ENCODE peak calls at places on chromosome 9, in five cellular contexts. S is sigmoid colon, Y is ovary, X is Peyer's patch, K is IMR-90. U is an unnamed sample.

GRCh38 chr9:137506274-137506673 is 43.9 kb downstream of the PNPLA7 start:
- DNase-seq in S (peak), X (no peak), K (no peak), Y (no peak), U (no peak)

GRCh38 chr9:134491436-134491835 is 150.2 kb upstream of the COL5A1 start:
- DNase-seq in S (peak), X (no peak), Y (no peak), K (no peak), U (no peak)

GRCh38 chr9:14323083-14323968 is 9.4 kb upstream of the NFIB start:
- DNase-seq in K (no peak), X (no peak), Y (no peak), S (no peak), U (no peak)

GRCh38 chr9:95772320-95773060 is 103.0 kb upstream of the ERCC6L2 start:
- DNase-seq in X (no peak), Y (peak), S (peak), K (peak), U (peak)

GRCh38 chr9:36976371-36977030 is 57.6 kb downstream of the PAX5 start:
- DNase-seq in K (no peak), Y (no peak), X (no peak), S (no peak), U (no peak)

GRCh38 chr9:109507421-109507838 is 9.3 kb upstream of the PTPN3 start:
- DNase-seq in K (peak), X (no peak), S (no peak), Y (peak), U (no peak)

GRCh38 chr9:98603821-98604383 is 104.8 kb downstream of the GABBR2 start:
- DNase-seq in X (no peak), S (no peak), K (peak), Y (no peak), U (no peak)

GRCh38 chr9:128771094-128771721 is 519 bp downstream of the ZER1 start:
- DNase-seq in Y (no peak), K (peak), S (no peak), X (no peak), U (no peak)

GRCh38 chr9:123514766-123515165 is 158.8 kb downstream of the CRB2 start:
- DNase-seq in S (no peak), K (no peak), X (no peak), Y (no peak), U (no peak)

GRCh38 chr9:129989740-129990139 is 53.2 kb downstream of the FNBP1 start:
- DNase-seq in S (peak), X (peak), Y (no peak), K (peak), U (no peak)

GRCh38 chr9:127712851-127713250 is 2.6 kb downstream of the PTRH1 start:
- DNase-seq in K (no peak), S (no peak), X (no peak), Y (no peak), U (no peak)

GRCh38 chr9:127710204-127710805 is 3.5 kb downstream of the CFAP157 start:
- DNase-seq in K (no peak), X (no peak), S (no peak), Y (no peak), U (no peak)

GRCh38 chr9:127712371-127712770 is 3.1 kb downstream of the PTRH1 start:
- DNase-seq in S (no peak), Y (no peak), X (no peak), K (no peak), U (no peak)

GRCh38 chr9:127711226-127711701 is 4.2 kb downstream of the PTRH1 start:
- DNase-seq in Y (no peak), X (no peak), S (no peak), K (no peak), U (no peak)

GRCh38 chr9:127711831-127712274 is 3.6 kb downstream of the PTRH1 start:
- DNase-seq in K (no peak), X (no peak), S (no peak), Y (no peak), U (no peak)
- TF ChIP-seq CTCF in K (no peak), X (no peak), S (no peak), Y (no peak), U (no peak)

GRCh38 chr9:93301291-93301811 is 117.4 kb downstream of the WNK2 start:
- DNase-seq in Y (no peak), K (no peak), X (peak), S (peak), U (peak)
- H3K27ac ChIP-seq in Y (no peak), K (no peak), X (no peak), S (no peak), U (no peak)

GRCh38 chr9:133356391-133357091 is at the start of the genes SURF1 and SURF2:
- DNase-seq in Y (peak), K (peak), X (peak), S (peak), U (peak)
- TF ChIP-seq POLR2A in Y (peak), K (peak), X (peak), S (no peak), U (peak)

GRCh38 chr9:120912958-120913672 is 13.5 kb downstream of the TRAF1 start:
- DNase-seq in S (no peak), K (no peak), X (no peak), Y (no peak), U (no peak)

GRCh38 chr9:120913673-120914266 is 12.8 kb downstream of the TRAF1 start:
- DNase-seq in X (no peak), K (no peak), S (no peak), Y (no peak), U (no peak)

GRCh38 chr9:120909904-120910303 is 16.7 kb downstream of the TRAF1 start:
- DNase-seq in S (no peak), K (no peak), X (no peak), Y (peak), U (no peak)

GRCh38 chr9:120911295-120911843 is 15.2 kb downstream of the TRAF1 start:
- DNase-seq in Y (no peak), K (no peak), X (no peak), S (no peak), U (no peak)

DNA sequence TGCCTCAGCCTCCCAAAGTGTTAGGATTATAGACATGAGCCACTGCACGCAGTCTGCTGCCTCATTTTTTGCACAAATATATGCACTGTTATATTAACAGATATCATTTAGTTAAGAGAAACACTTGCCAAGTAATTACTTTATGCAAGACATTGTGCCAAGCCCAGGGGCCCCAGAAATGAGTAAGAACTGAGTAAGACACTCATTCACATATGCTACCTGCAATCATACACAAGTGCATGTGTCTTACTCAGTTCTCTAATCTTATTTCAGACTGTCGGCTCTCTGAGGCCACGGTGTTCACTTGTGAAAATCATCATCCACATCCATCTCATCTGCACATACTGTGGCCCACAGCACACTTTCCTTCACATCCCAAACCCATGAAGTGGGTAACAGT is 16.0 kb downstream of the TRAF1 start:
- DNase-seq in S (no peak), Y (no peak), K (no peak), X (no peak), U (no peak)
- TF ChIP-seq CTCF in S (no peak), Y (no peak), K (no peak), X (no peak), U (no peak)

GRCh38 chr9:110830495-110830894 is 161.9 kb downstream of the MUSK start:
- DNase-seq in Y (no peak), X (no peak), K (no peak), S (no peak), U (no peak)

GRCh38 chr9:110835859-110836271 is 167.3 kb downstream of the MUSK start:
- DNase-seq in Y (no peak), X (no peak), K (peak), S (no peak), U (no peak)

GRCh38 chr9:110835404-110835803 is 166.8 kb downstream of the MUSK start:
- DNase-seq in S (no peak), Y (no peak), X (no peak), K (peak), U (no peak)

GRCh38 chr9:110837401-110838005 is 168.9 kb downstream of the MUSK start:
- DNase-seq in K (no peak), X (no peak), S (no peak), Y (no peak), U (no peak)

GRCh38 chr9:110832916-110833315 is 164.3 kb downstream of the MUSK start:
- DNase-seq in S (no peak), K (no peak), Y (no peak), X (no peak), U (no peak)
- H3K27ac ChIP-seq in S (no peak), K (peak), Y (no peak), X (no peak), U (no peak)

DNA sequence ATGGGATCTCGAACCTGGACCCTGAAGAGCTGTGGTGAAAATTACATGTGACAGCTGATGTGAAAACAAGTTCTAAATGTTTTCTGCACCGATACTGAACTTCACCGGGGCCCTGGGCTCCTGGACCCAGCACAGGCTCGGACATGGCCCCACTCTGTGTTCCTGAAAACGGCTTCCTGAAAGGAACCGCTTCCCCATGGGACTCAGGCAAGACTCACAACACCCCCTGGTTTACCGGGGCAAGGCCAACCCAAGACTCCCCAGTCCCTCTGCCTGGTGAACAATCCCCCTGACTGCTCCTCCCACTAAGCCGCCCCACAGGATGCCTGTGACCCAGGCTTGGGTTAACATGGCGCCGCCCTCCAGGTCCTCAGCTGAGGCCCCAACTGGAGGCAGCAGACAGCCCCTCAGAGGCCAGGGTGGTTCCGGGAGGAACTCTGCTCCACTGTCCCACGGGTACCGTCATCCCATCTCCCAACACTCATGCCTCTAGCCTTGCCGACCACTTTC is 124.5 kb upstream of the FOXD4L5 start:
- DNase-seq in X (no peak), K (no peak), S (no peak), Y (no peak), U (no peak)
- TF ChIP-seq POLR2A in X (no peak), K (no peak), S (no peak), Y (no peak), U (no peak)

GRCh38 chr9:114538241-114538640 is 33.0 kb upstream of the WHRN start:
- DNase-seq in S (no peak), X (peak), K (no peak), Y (no peak), U (no peak)
- TF ChIP-seq CTCF in S (no peak), X (no peak), K (no peak), Y (no peak), U (no peak)

DNA sequence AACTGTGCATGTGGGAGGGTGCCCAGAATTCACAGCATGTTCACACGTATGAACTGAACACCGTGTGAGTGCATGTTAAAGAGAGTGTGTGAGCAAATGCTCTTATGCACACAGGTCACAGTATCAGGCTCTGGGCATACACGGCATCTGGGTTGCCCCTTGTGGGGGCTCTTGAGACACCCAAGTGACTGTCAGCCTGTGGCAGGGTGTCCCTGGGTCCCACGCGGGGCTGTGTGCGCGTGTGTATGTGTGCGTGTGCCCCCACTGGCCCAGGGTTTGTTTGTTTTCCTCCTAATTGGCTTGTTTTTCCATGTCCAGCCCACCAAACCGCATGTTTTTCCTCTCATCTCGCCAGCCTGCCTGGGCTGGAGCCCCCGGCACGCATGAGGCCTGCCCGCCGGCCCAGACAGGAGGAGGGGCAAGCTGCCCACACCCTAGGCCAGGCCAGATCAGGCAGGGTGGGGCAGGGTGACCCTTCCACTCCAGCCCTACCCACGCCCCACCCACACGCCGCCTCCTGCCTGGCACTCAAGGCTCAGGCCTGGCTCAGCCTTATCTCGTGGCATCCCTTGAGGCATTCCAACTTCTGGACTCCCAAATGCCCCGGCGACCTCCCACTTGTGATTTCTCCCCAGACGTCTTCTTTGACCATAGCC is 28.8 kb downstream of the CNTFR start:
- DNase-seq in S (no peak), Y (no peak), K (no peak), X (no peak), U (no peak)
- H3K27ac ChIP-seq in S (no peak), Y (no peak), K (no peak), X (no peak), U (peak)

GRCh38 chr9:125705893-125706292 is 1.1 kb downstream of the MAPKAP1 start:
- DNase-seq in Y (no peak), K (no peak), S (no peak), X (no peak), U (no peak)

GRCh38 chr9:125699870-125700269 is 7.1 kb downstream of the MAPKAP1 start:
- DNase-seq in X (no peak), K (no peak), S (no peak), Y (no peak), U (no peak)

GRCh38 chr9:125700791-125701190 is 6.2 kb downstream of the MAPKAP1 start:
- DNase-seq in S (no peak), Y (no peak), K (peak), X (no peak), U (no peak)

GRCh38 chr9:125703662-125704061 is 3.3 kb downstream of the MAPKAP1 start:
- DNase-seq in S (no peak), X (no peak), Y (no peak), K (no peak), U (no peak)

DNA sequence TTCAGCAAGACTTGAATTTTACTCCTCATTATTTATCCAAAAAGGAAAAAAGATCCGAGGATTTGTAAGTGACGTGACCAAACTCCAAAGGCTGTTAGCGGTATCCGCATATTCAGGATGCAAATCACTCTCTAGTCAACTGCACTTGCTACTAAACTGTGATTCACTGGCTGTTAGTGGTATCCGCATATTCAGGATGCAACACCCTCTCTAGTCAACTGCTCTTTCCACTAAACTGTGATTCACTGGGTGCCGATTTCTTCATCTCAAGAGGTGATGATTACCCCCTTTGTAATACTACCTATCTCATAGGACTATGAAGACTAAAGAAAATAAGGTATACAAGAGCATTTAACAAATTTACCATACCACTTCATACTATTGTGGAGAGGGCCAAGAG is 5.7 kb downstream of the MAPKAP1 start:
- DNase-seq in K (peak), Y (no peak), X (no peak), S (no peak), U (no peak)
- TF ChIP-seq POLR2A in K (no peak), Y (no peak), X (no peak), S (no peak), U (no peak)

GRCh38 chr9:126705767-126706697 is 92.3 kb downstream of the LMX1B start:
- DNase-seq in K (peak), Y (no peak), X (peak), S (peak), U (no peak)
- TF ChIP-seq CTCF in K (peak), Y (no peak), X (peak), S (peak), U (no peak)